ENCODE peak calls at places on chromosomes 16 and 17, in seven cellular contexts. A is trophoblast cell, W is fibroblast of lung, S is A549, H is left lung, G is HAP-1, T is body of pancreas. Q is an unnamed sample.
A peak's percentile ranks its signal among the peaks of the same experiment; 100 is the strongest.

GRCh38 chr17:19752216-19753048 is 4.3 kb upstream of the ALDH3A1 start:
- DNase-seq in A (peak; percentile 70), W (no peak), S (peak; percentile 88), H (no peak), G (no peak), T (no peak), Q (no peak)

GRCh38 chr16:53022374-53022773 is 30.3 kb downstream of the CHD9NB start:
- DNase-seq in A (peak; percentile 57), W (peak; percentile 52), S (peak; percentile 55), H (no peak), G (peak; percentile 76), T (peak; percentile 31), Q (peak; percentile 46)

GRCh38 chr16:89300311-89300975 is 82.9 kb downstream of the ZNF778 start:
- DNase-seq in A (no peak), W (peak; percentile 95), S (peak; percentile 44), H (no peak), G (no peak), T (peak; percentile 88), Q (peak; percentile 77)

GRCh38 chr17:44772308-44773024 is 13.7 kb downstream of the ADAM11 start:
- DNase-seq in A (no peak), W (no peak), S (no peak), H (no peak), G (no peak), T (no peak), Q (no peak)

GRCh38 chr17:80034977-80035686 is 540 bp downstream of the TBC1D16 start:
- DNase-seq in A (peak; percentile 25), W (peak; percentile 42), S (peak; percentile 40), H (peak; percentile 40), G (peak; percentile 31), T (peak; percentile 35), Q (peak; percentile 50)

GRCh38 chr17:75566456-75567233 is 21.0 kb upstream of the MYO15B start:
- DNase-seq in A (no peak), W (no peak), S (no peak), H (no peak), G (no peak), T (no peak), Q (no peak)

GRCh38 chr17:68398731-68399637 is 58.3 kb downstream of the WIPI1 start:
- DNase-seq in A (peak; percentile 87), W (peak; percentile 86), S (peak; percentile 82), H (peak; percentile 61), G (peak; percentile 76), T (peak; percentile 58), Q (peak; percentile 25)

GRCh38 chr16:50273888-50274770 is 7.8 kb downstream of the ADCY7 start:
- DNase-seq in A (no peak), W (no peak), S (no peak), H (peak; percentile 68), G (no peak), T (no peak), Q (peak; percentile 32)

GRCh38 chr17:72365857-72366415 is 245.1 kb downstream of the SOX9 start:
- DNase-seq in A (peak; percentile 42), W (peak; percentile 57), S (no peak), H (no peak), G (no peak), T (no peak), Q (no peak)

GRCh38 chr17:80722656-80723055 is 178.0 kb downstream of the RPTOR start:
- DNase-seq in A (no peak), W (no peak), S (no peak), H (no peak), G (no peak), T (no peak), Q (no peak)

GRCh38 chr16:30185683-30186421 is 2.5 kb downstream of the CORO1A start:
- DNase-seq in A (no peak), W (no peak), S (no peak), H (peak; percentile 77), G (no peak), T (peak; percentile 21), Q (peak; percentile 72)

GRCh38 chr16:77223184-77223583 is 24.0 kb downstream of the SYCE1L start:
- DNase-seq in A (peak; percentile 26), W (no peak), S (peak; percentile 27), H (no peak), G (peak; percentile 61), T (no peak), Q (peak; percentile 4)

GRCh38 chr17:66965801-66966528 is 1.5 kb downstream of the CACNG4 start:
- DNase-seq in A (peak; percentile 13), W (no peak), S (no peak), H (no peak), G (peak; percentile 25), T (no peak), Q (no peak)

GRCh38 chr17:38741853-38742421 is 6.2 kb downstream of the PCGF2 start:
- DNase-seq in A (no peak), W (no peak), S (no peak), H (peak; percentile 65), G (no peak), T (peak; percentile 95), Q (peak; percentile 76)

GRCh38 chr17:38897671-38898290 is 27.6 kb upstream of the LASP1NB start:
- DNase-seq in A (no peak), W (no peak), S (no peak), H (no peak), G (no peak), T (no peak), Q (peak; percentile 74)

GRCh38 chr16:71727545-71728324 is 3.2 kb upstream of the PHLPP2 start:
- DNase-seq in A (no peak), W (no peak), S (no peak), H (no peak), G (no peak), T (no peak), Q (peak; percentile 53)

DNA sequence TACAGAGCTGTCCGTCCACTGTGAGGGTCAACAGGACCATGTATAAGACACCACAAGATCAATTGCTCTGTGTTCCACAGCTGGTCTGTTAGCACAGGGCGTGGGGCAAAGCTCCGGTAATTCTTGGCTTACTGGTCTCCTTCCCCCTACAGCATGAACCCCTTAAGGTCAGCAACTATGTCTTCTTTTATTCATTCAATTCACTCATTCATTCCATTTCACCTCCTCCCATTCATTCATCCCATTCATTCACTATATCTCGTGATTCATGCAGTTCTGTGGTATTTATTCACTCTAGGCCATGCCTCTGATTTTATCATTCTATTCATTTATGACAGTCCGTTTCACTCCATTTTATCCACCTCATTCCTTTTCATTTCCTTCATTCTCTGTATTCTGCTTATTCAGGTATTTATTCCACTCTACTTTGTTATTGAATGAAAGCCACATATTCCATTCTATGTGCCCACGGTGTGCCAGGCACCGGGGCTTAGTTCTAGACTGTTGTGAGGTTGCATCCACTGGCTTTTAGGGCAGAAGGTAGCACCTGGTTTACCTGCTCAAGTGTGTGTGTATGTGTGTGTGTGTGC is 19.0 kb upstream of the WFDC1 start:
- DNase-seq in A (no peak), W (no peak), S (no peak), H (no peak), G (no peak), T (no peak), Q (no peak)
- H3K4me3 ChIP-seq in A (no peak overlapping the region), W (no peak overlapping the region), S (no peak overlapping the region), H (no peak overlapping the region), G (no peak overlapping the region), T (no peak overlapping the region), Q (no peak overlapping the region)

GRCh38 chr17:69812240-69812837 is 262.7 kb upstream of the KCNJ16 start:
- DNase-seq in A (peak; percentile 23), W (peak; percentile 6), S (peak; percentile 69), H (no peak), G (no peak), T (no peak), Q (no peak)
- H3K9me3 ChIP-seq in A (no peaks in the 10 kb centered on the region), W (no peaks in the 10 kb centered on the region), S (no peaks in the 10 kb centered on the region), H (no peaks in the 10 kb centered on the region), G (no peaks in the 10 kb centered on the region), T (no peaks in the 10 kb centered on the region), Q (no peaks in the 10 kb centered on the region)

GRCh38 chr17:927611-928461 is 51.7 kb downstream of the NXN start:
- DNase-seq in A (peak; percentile 70), W (peak; percentile 97), S (peak; percentile 72), H (peak; percentile 57), G (peak; percentile 41), T (no peak), Q (no peak)
- H3K4me3 ChIP-seq in A (no peak overlapping the region), W (no peak overlapping the region), S (no peak overlapping the region), H (no peak overlapping the region), G (no peak overlapping the region), T (no peak overlapping the region), Q (no peak overlapping the region)

GRCh38 chr16:23855010-23855409 is 19.2 kb downstream of the PRKCB start:
- DNase-seq in A (no peak), W (no peak), S (no peak), H (peak; percentile 55), G (no peak), T (no peak), Q (no peak)
- H3K9me3 ChIP-seq in A (no peaks in the 10 kb centered on the region), W (no peaks in the 10 kb centered on the region), S (peaks cover 19% of the 10 kb centered on the region), H (no peaks in the 10 kb centered on the region), G (no peaks in the 10 kb centered on the region), T (no peaks in the 10 kb centered on the region), Q (no peaks in the 10 kb centered on the region)

GRCh38 chr17:64500487-64500859 is 3.6 kb upstream of the POLG2 start:
- DNase-seq in A (no peak), W (no peak), S (no peak), H (no peak), G (no peak), T (no peak), Q (no peak)

GRCh38 chr17:64497565-64498035 is 746 bp upstream of the POLG2 start:
- DNase-seq in A (no peak), W (no peak), S (no peak), H (no peak), G (no peak), T (no peak), Q (peak; percentile 33)

GRCh38 chr17:64496786-64497564 is at the start of gene POLG2:
- DNase-seq in A (peak; percentile 97), W (peak; percentile 91), S (peak; percentile 96), H (peak; percentile 94), G (peak; percentile 96), T (peak; percentile 95), Q (peak; percentile 93)

GRCh38 chr17:64499805-64500486 is 3.1 kb upstream of the POLG2 start:
- DNase-seq in A (peak; percentile 82), W (no peak), S (peak; percentile 40), H (no peak), G (no peak), T (no peak), Q (no peak)

GRCh38 chr17:64498308-64499203 is 1.7 kb upstream of the POLG2 start:
- DNase-seq in A (peak; percentile 56), W (no peak), S (no peak), H (no peak), G (no peak), T (no peak), Q (no peak)
- H3K4me3 ChIP-seq in A (no peak overlapping the region), W (no peak overlapping the region), S (no peak overlapping the region), H (no peak overlapping the region), G (no peak overlapping the region), T (no peak overlapping the region), Q (no peak overlapping the region)

GRCh38 chr17:74042241-74042640 is 161.2 kb upstream of the RPL38 start:
- DNase-seq in A (no peak), W (no peak), S (no peak), H (no peak), G (no peak), T (no peak), Q (no peak)

GRCh38 chr17:74043976-74044375 is 159.5 kb upstream of the RPL38 start:
- DNase-seq in A (no peak), W (no peak), S (no peak), H (peak; percentile 35), G (no peak), T (no peak), Q (peak; percentile 51)

GRCh38 chr17:74049167-74049797 is 154.2 kb upstream of the RPL38 start:
- DNase-seq in A (no peak), W (no peak), S (no peak), H (no peak), G (no peak), T (no peak), Q (no peak)

GRCh38 chr17:74042744-74043486 is 160.6 kb upstream of the RPL38 start:
- DNase-seq in A (peak; percentile 63), W (peak; percentile 31), S (peak; percentile 85), H (peak; percentile 54), G (no peak), T (no peak), Q (no peak)

GRCh38 chr17:74045608-74046007 is 157.9 kb upstream of the RPL38 start:
- DNase-seq in A (peak; percentile 14), W (no peak), S (peak; percentile 22), H (no peak), G (no peak), T (no peak), Q (no peak)
- H3K9me3 ChIP-seq in A (peaks cover 4% of the 10 kb centered on the region), W (no peaks in the 10 kb centered on the region), S (no peaks in the 10 kb centered on the region), H (no peaks in the 10 kb centered on the region), G (no peaks in the 10 kb centered on the region), T (no peaks in the 10 kb centered on the region), Q (no peaks in the 10 kb centered on the region)